ENCODE peak calls at places on chromosome 12, in nine cellular contexts. One of them, this sample, is unnamed.

GRCh38 chr12:87469295-87469694 is 559.9 kb downstream of the C12orf50 start:
- DNase-seq in suprapubic skin: no peak
- DNase-seq in GM12865: no peak
- DNase-seq in epithelial cell of proximal tubule: no peak
- DNase-seq in AG04450: no peak
- DNase-seq in H9: no peak
- DNase-seq in body of pancreas: no peak
- DNase-seq in mesothelial cell of epicardium: no peak
- DNase-seq in MM.1S: no peak
- DNase-seq in this sample: no peak

GRCh38 chr12:11823593-11823992 is 174.1 kb downstream of the ETV6 start:
- DNase-seq in MM.1S: no peak
- DNase-seq in epithelial cell of proximal tubule: no peak
- DNase-seq in AG04450: no peak
- DNase-seq in GM12865: no peak
- DNase-seq in body of pancreas: no peak
- DNase-seq in mesothelial cell of epicardium: no peak
- DNase-seq in suprapubic skin: no peak
- DNase-seq in H9: no peak
- DNase-seq in this sample: no peak

GRCh38 chr12:12079291-12079690 is 8.6 kb downstream of the BCL2L14 start:
- DNase-seq in MM.1S: no peak
- DNase-seq in suprapubic skin: no peak
- DNase-seq in mesothelial cell of epicardium: no peak
- DNase-seq in epithelial cell of proximal tubule: peak; percentile 1
- DNase-seq in AG04450: no peak
- DNase-seq in body of pancreas: no peak
- DNase-seq in H9: no peak
- DNase-seq in GM12865: no peak
- DNase-seq in this sample: no peak

GRCh38 chr12:12562016-12562483 is 613 bp downstream of the DUSP16 start:
- DNase-seq in GM12865: peak; percentile 57
- DNase-seq in H9: peak; percentile 51
- DNase-seq in body of pancreas: peak; percentile 46
- DNase-seq in suprapubic skin: no peak
- DNase-seq in epithelial cell of proximal tubule: no peak
- DNase-seq in MM.1S: peak; percentile 30
- DNase-seq in mesothelial cell of epicardium: peak; percentile 27
- DNase-seq in AG04450: no peak
- DNase-seq in this sample: no peak

GRCh38 chr12:54879132-54879531 is 24.8 kb downstream of the MUCL1 start:
- DNase-seq in body of pancreas: no peak
- DNase-seq in AG04450: no peak
- DNase-seq in H9: no peak
- DNase-seq in epithelial cell of proximal tubule: no peak
- DNase-seq in GM12865: no peak
- DNase-seq in mesothelial cell of epicardium: no peak
- DNase-seq in suprapubic skin: no peak
- DNase-seq in MM.1S: no peak
- DNase-seq in this sample: no peak

GRCh38 chr12:89857652-89858274 is 149.1 kb upstream of the ATP2B1 start:
- DNase-seq in AG04450: no peak
- DNase-seq in suprapubic skin: no peak
- DNase-seq in mesothelial cell of epicardium: no peak
- DNase-seq in H9: no peak
- DNase-seq in epithelial cell of proximal tubule: no peak
- DNase-seq in MM.1S: no peak
- DNase-seq in body of pancreas: no peak
- DNase-seq in GM12865: peak; percentile 54
- DNase-seq in this sample: no peak

GRCh38 chr12:92299344-92299743 is 153.7 kb upstream of the BTG1 start:
- DNase-seq in mesothelial cell of epicardium: no peak
- DNase-seq in GM12865: no peak
- DNase-seq in suprapubic skin: no peak
- DNase-seq in H9: no peak
- DNase-seq in MM.1S: no peak
- DNase-seq in epithelial cell of proximal tubule: no peak
- DNase-seq in body of pancreas: no peak
- DNase-seq in AG04450: no peak
- DNase-seq in this sample: no peak

GRCh38 chr12:28350502-28350901 is 160.2 kb downstream of the CCDC91 start:
- DNase-seq in H9: no peak
- DNase-seq in mesothelial cell of epicardium: no peak
- DNase-seq in body of pancreas: no peak
- DNase-seq in epithelial cell of proximal tubule: no peak
- DNase-seq in suprapubic skin: no peak
- DNase-seq in MM.1S: no peak
- DNase-seq in GM12865: no peak
- DNase-seq in AG04450: no peak
- DNase-seq in this sample: no peak

GRCh38 chr12:54571857-54572195 is 16.6 kb downstream of the PPP1R1A start:
- DNase-seq in mesothelial cell of epicardium: no peak
- DNase-seq in body of pancreas: no peak
- DNase-seq in MM.1S: no peak
- DNase-seq in suprapubic skin: no peak
- DNase-seq in GM12865: no peak
- DNase-seq in AG04450: no peak
- DNase-seq in H9: no peak
- DNase-seq in epithelial cell of proximal tubule: no peak
- DNase-seq in this sample: no peak

GRCh38 chr12:127550271-127550670 is 716.7 kb upstream of the TMEM132C start:
- DNase-seq in epithelial cell of proximal tubule: no peak
- DNase-seq in suprapubic skin: no peak
- DNase-seq in H9: no peak
- DNase-seq in AG04450: no peak
- DNase-seq in mesothelial cell of epicardium: no peak
- DNase-seq in body of pancreas: no peak
- DNase-seq in MM.1S: no peak
- DNase-seq in GM12865: no peak
- DNase-seq in this sample: no peak

GRCh38 chr12:59077153-59077930 is 157.0 kb upstream of the LRIG3 start:
- DNase-seq in suprapubic skin: no peak
- DNase-seq in body of pancreas: no peak
- DNase-seq in MM.1S: no peak
- DNase-seq in H9: no peak
- DNase-seq in GM12865: no peak
- DNase-seq in mesothelial cell of epicardium: no peak
- DNase-seq in AG04450: no peak
- DNase-seq in epithelial cell of proximal tubule: no peak
- DNase-seq in this sample: no peak

GRCh38 chr12:51262758-51263177 is 7.4 kb downstream of the SMAGP start:
- DNase-seq in AG04450: no peak
- DNase-seq in epithelial cell of proximal tubule: peak; percentile 50
- DNase-seq in MM.1S: peak; percentile 9
- DNase-seq in suprapubic skin: no peak
- DNase-seq in body of pancreas: peak; percentile 88
- DNase-seq in GM12865: peak; percentile 34
- DNase-seq in H9: peak; percentile 86
- DNase-seq in mesothelial cell of epicardium: no peak
- DNase-seq in this sample: no peak
- TF ChIP-seq CTCF in AG04450: peak; percentile 28
- TF ChIP-seq CTCF in epithelial cell of proximal tubule: peak; percentile 57
- TF ChIP-seq CTCF in MM.1S: peak; percentile 24
- TF ChIP-seq CTCF in suprapubic skin: peak; percentile 26
- TF ChIP-seq CTCF in body of pancreas: peak; percentile 63
- TF ChIP-seq CTCF in GM12865: peak; percentile 12
- TF ChIP-seq CTCF in H9: peak; percentile 65
- TF ChIP-seq CTCF in mesothelial cell of epicardium: no peak
- TF ChIP-seq CTCF in this sample: peak; percentile 46

GRCh38 chr12:40312982-40313576 is 88.3 kb downstream of the LRRK2 start:
- DNase-seq in mesothelial cell of epicardium: no peak
- DNase-seq in AG04450: no peak
- DNase-seq in body of pancreas: no peak
- DNase-seq in suprapubic skin: no peak
- DNase-seq in epithelial cell of proximal tubule: no peak
- DNase-seq in GM12865: peak; percentile 26
- DNase-seq in H9: no peak
- DNase-seq in MM.1S: peak; percentile 8
- DNase-seq in this sample: no peak
- TF ChIP-seq CTCF in mesothelial cell of epicardium: peak; percentile 58
- TF ChIP-seq CTCF in AG04450: peak; percentile 53
- TF ChIP-seq CTCF in body of pancreas: peak; percentile 58
- TF ChIP-seq CTCF in suprapubic skin: peak; percentile 30
- TF ChIP-seq CTCF in epithelial cell of proximal tubule: peak; percentile 36
- TF ChIP-seq CTCF in GM12865: peak; percentile 23
- TF ChIP-seq CTCF in H9: peak; percentile 67
- TF ChIP-seq CTCF in MM.1S: peak; percentile 43
- TF ChIP-seq CTCF in this sample: peak; percentile 31

DNA sequence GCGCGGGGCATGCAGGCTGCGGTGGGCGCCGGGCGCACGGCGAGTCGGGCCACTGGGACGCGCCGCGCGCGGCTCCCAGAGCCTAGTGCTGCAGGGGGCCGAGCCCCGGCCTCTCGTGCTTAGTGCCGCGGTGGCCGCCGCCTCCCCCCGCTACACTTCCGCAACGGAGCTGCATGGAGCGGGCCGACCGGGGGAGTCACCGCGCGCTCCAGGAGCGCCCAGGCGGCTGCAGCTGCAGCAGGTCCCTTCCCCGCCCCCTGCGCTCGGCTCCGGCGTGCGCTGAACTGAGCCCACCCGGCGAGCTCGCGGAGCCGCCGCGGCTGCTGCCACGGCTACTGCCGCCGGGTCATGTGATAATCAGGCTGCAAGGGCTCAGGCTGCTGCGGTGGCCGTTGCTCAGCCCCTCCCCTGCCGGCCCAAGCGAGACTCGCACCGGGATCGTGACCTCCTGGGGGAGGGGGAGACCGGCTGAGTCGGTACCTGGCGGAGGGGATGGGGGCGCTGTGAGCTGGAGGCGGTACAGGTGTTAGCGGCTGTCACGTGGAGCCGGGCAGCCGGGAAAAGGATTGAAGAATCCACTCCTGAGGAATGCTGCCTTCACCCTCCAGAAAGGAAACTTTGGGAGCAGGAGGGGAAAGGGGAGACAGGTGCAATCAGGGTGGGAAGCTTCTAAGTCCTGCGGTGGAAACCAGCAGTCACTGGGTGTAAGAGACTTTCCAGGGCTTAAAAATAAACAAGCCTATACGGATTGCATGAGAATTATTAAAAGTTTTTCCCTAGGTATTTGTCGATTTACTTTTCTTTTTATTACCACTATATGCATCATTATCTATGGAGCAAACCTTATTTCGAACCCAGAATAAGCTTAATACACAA is at the start of gene PPM1H:
- DNase-seq in H9: peak; percentile 99
- DNase-seq in AG04450: no peak
- DNase-seq in epithelial cell of proximal tubule: no peak
- DNase-seq in MM.1S: peak; percentile 95
- DNase-seq in suprapubic skin: no peak
- DNase-seq in GM12865: peak; percentile 81
- DNase-seq in mesothelial cell of epicardium: peak; percentile 53
- DNase-seq in body of pancreas: peak; percentile 93
- DNase-seq in this sample: peak; percentile 28
- TF ChIP-seq CTCF in H9: peak; percentile 92
- TF ChIP-seq CTCF in AG04450: peak; percentile 18
- TF ChIP-seq CTCF in epithelial cell of proximal tubule: peak; percentile 50
- TF ChIP-seq CTCF in MM.1S: peak; percentile 80
- TF ChIP-seq CTCF in suprapubic skin: peak; percentile 16
- TF ChIP-seq CTCF in GM12865: peak; percentile 42
- TF ChIP-seq CTCF in mesothelial cell of epicardium: no peak
- TF ChIP-seq CTCF in body of pancreas: peak; percentile 94
- TF ChIP-seq CTCF in this sample: peak; percentile 26

GRCh38 chr12:47986832-47987231 is 17.4 kb downstream of the COL2A1 start:
- DNase-seq in mesothelial cell of epicardium: no peak
- DNase-seq in AG04450: no peak
- DNase-seq in body of pancreas: no peak
- DNase-seq in MM.1S: no peak
- DNase-seq in GM12865: no peak
- DNase-seq in epithelial cell of proximal tubule: no peak
- DNase-seq in suprapubic skin: no peak
- DNase-seq in H9: no peak
- DNase-seq in this sample: no peak

GRCh38 chr12:47985596-47986265 is 18.5 kb downstream of the COL2A1 start:
- DNase-seq in H9: no peak
- DNase-seq in epithelial cell of proximal tubule: no peak
- DNase-seq in MM.1S: no peak
- DNase-seq in body of pancreas: no peak
- DNase-seq in AG04450: no peak
- DNase-seq in suprapubic skin: no peak
- DNase-seq in mesothelial cell of epicardium: no peak
- DNase-seq in GM12865: no peak
- DNase-seq in this sample: no peak

GRCh38 chr12:47984331-47984801 is 19.9 kb downstream of the COL2A1 start:
- DNase-seq in GM12865: no peak
- DNase-seq in H9: no peak
- DNase-seq in MM.1S: no peak
- DNase-seq in mesothelial cell of epicardium: no peak
- DNase-seq in suprapubic skin: no peak
- DNase-seq in epithelial cell of proximal tubule: no peak
- DNase-seq in AG04450: no peak
- DNase-seq in body of pancreas: no peak
- DNase-seq in this sample: no peak

GRCh38 chr12:47987411-47988072 is 16.7 kb downstream of the COL2A1 start:
- DNase-seq in AG04450: no peak
- DNase-seq in GM12865: no peak
- DNase-seq in MM.1S: no peak
- DNase-seq in suprapubic skin: peak; percentile 69
- DNase-seq in H9: no peak
- DNase-seq in epithelial cell of proximal tubule: no peak
- DNase-seq in mesothelial cell of epicardium: no peak
- DNase-seq in body of pancreas: no peak
- DNase-seq in this sample: no peak

DNA sequence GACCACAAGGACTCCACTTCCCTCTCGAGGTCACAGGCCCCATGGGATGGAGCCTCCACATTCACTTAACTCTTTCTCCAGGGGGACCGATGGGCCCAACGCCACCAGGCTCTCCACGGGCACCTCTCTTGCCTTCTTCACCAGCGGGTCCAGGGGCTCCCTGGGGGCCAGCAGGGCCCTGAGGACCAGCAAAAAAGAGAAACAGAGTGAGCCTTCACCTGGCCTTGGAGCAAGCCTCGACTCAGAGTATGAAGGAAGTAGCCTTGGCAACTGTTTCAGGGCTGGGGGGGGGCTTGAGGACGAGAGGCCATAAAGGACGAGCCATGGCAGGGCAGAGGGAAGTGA is 18.0 kb downstream of the COL2A1 start:
- DNase-seq in epithelial cell of proximal tubule: no peak
- DNase-seq in H9: no peak
- DNase-seq in mesothelial cell of epicardium: no peak
- DNase-seq in body of pancreas: no peak
- DNase-seq in AG04450: no peak
- DNase-seq in GM12865: no peak
- DNase-seq in suprapubic skin: no peak
- DNase-seq in MM.1S: no peak
- DNase-seq in this sample: no peak
- TF ChIP-seq CTCF in epithelial cell of proximal tubule: no peak
- TF ChIP-seq CTCF in H9: no peak
- TF ChIP-seq CTCF in mesothelial cell of epicardium: no peak
- TF ChIP-seq CTCF in body of pancreas: no peak
- TF ChIP-seq CTCF in AG04450: no peak
- TF ChIP-seq CTCF in GM12865: no peak
- TF ChIP-seq CTCF in suprapubic skin: no peak
- TF ChIP-seq CTCF in MM.1S: no peak
- TF ChIP-seq CTCF in this sample: no peak

DNA sequence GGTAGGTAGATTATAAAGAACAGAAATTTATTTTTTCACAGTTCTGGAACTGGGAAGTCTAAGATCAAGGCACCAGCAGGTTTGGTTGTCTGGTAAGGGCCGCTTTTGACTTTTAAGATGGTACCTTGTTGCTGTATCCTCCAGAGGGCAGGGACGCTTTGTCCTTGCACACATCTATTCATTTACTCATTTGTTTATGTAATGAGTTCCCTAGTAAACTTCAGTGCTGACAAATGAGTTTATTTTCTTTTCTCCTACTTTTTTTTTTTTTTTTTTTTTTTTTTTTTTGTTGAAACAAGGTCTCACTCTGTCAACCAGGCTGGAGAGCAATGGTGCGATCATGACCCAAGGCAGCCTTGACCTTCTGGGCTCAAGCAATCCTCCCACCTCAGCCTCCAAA is 195.7 kb downstream of the FBXL14 start:
- DNase-seq in body of pancreas: no peak
- DNase-seq in H9: no peak
- DNase-seq in MM.1S: peak; percentile 29
- DNase-seq in AG04450: peak; percentile 8
- DNase-seq in GM12865: peak; percentile 34
- DNase-seq in mesothelial cell of epicardium: no peak
- DNase-seq in epithelial cell of proximal tubule: no peak
- DNase-seq in suprapubic skin: no peak
- DNase-seq in this sample: no peak
- TF ChIP-seq CTCF in body of pancreas: no peak
- TF ChIP-seq CTCF in H9: no peak
- TF ChIP-seq CTCF in MM.1S: peak; percentile 5
- TF ChIP-seq CTCF in AG04450: peak; percentile 40
- TF ChIP-seq CTCF in GM12865: peak; percentile 11
- TF ChIP-seq CTCF in mesothelial cell of epicardium: no peak
- TF ChIP-seq CTCF in epithelial cell of proximal tubule: no peak
- TF ChIP-seq CTCF in suprapubic skin: no peak
- TF ChIP-seq CTCF in this sample: no peak